ENCODE peak calls at places on chromosomes 13 and 19, in ten cellular contexts. One of them, this sample, is unnamed.
A peak's percentile ranks its signal among the peaks of the same experiment; 100 is the strongest.

GRCh38 chr19:32104465-32105235 is 240.8 kb upstream of the ZNF507 start:
- DNase-seq in stomach: no peak
- DNase-seq in Peyer's patch: no peak
- DNase-seq in uterus: peak; percentile 69
- DNase-seq in breast epithelium: no peak
- DNase-seq in adrenal gland: no peak
- DNase-seq in thyroid gland: no peak
- DNase-seq in transverse colon: peak; percentile 16
- DNase-seq in esophagus squamous epithelium: no peak
- DNase-seq in ovary: no peak
- DNase-seq in this sample: no peak

GRCh38 chr19:47479701-47480503 is 4.1 kb downstream of the KPTN start:
- DNase-seq in uterus: no peak
- DNase-seq in stomach: no peak
- DNase-seq in breast epithelium: no peak
- DNase-seq in transverse colon: no peak
- DNase-seq in thyroid gland: no peak
- DNase-seq in ovary: no peak
- DNase-seq in adrenal gland: no peak
- DNase-seq in Peyer's patch: no peak
- DNase-seq in esophagus squamous epithelium: no peak
- DNase-seq in this sample: no peak

GRCh38 chr19:38838208-38838985 is 6.8 kb upstream of the ECH1 start:
- DNase-seq in Peyer's patch: no peak
- DNase-seq in thyroid gland: no peak
- DNase-seq in stomach: peak; percentile 67
- DNase-seq in esophagus squamous epithelium: no peak
- DNase-seq in transverse colon: no peak
- DNase-seq in ovary: no peak
- DNase-seq in adrenal gland: no peak
- DNase-seq in uterus: no peak
- DNase-seq in breast epithelium: peak; percentile 70
- DNase-seq in this sample: peak; percentile 38

GRCh38 chr13:77019756-77020155 is 7.2 kb downstream of the FBXL3 start:
- DNase-seq in transverse colon: no peak
- DNase-seq in breast epithelium: no peak
- DNase-seq in thyroid gland: no peak
- DNase-seq in esophagus squamous epithelium: no peak
- DNase-seq in Peyer's patch: no peak
- DNase-seq in adrenal gland: no peak
- DNase-seq in uterus: no peak
- DNase-seq in stomach: no peak
- DNase-seq in ovary: no peak
- DNase-seq in this sample: no peak

GRCh38 chr19:13842294-13843103 is 34.4 kb upstream of the NANOS3 start:
- DNase-seq in adrenal gland: peak; percentile 84
- DNase-seq in stomach: peak; percentile 85
- DNase-seq in uterus: peak; percentile 91
- DNase-seq in Peyer's patch: peak; percentile 82
- DNase-seq in thyroid gland: peak; percentile 83
- DNase-seq in breast epithelium: peak; percentile 90
- DNase-seq in esophagus squamous epithelium: no peak
- DNase-seq in transverse colon: peak; percentile 88
- DNase-seq in ovary: peak; percentile 91
- DNase-seq in this sample: peak; percentile 87

GRCh38 chr13:80072231-80072630 is 268.7 kb downstream of the SPRY2 start:
- DNase-seq in uterus: no peak
- DNase-seq in stomach: no peak
- DNase-seq in Peyer's patch: no peak
- DNase-seq in ovary: no peak
- DNase-seq in esophagus squamous epithelium: no peak
- DNase-seq in adrenal gland: no peak
- DNase-seq in transverse colon: no peak
- DNase-seq in breast epithelium: no peak
- DNase-seq in thyroid gland: no peak
- DNase-seq in this sample: no peak

GRCh38 chr19:16394681-16395375 is 70.2 kb downstream of the KLF2 start:
- DNase-seq in stomach: no peak
- DNase-seq in adrenal gland: no peak
- DNase-seq in breast epithelium: no peak
- DNase-seq in transverse colon: no peak
- DNase-seq in Peyer's patch: no peak
- DNase-seq in ovary: no peak
- DNase-seq in esophagus squamous epithelium: no peak
- DNase-seq in thyroid gland: peak; percentile 75
- DNase-seq in uterus: no peak
- DNase-seq in this sample: no peak

GRCh38 chr19:48806518-48806817 is 4.4 kb downstream of the BCAT2 start:
- DNase-seq in transverse colon: no peak
- DNase-seq in uterus: peak; percentile 61
- DNase-seq in thyroid gland: no peak
- DNase-seq in Peyer's patch: no peak
- DNase-seq in breast epithelium: no peak
- DNase-seq in esophagus squamous epithelium: no peak
- DNase-seq in stomach: peak; percentile 42
- DNase-seq in ovary: peak; percentile 42
- DNase-seq in adrenal gland: peak; percentile 61
- DNase-seq in this sample: no peak

GRCh38 chr13:110359840-110360301 is 52.8 kb downstream of the COL4A2 start:
- DNase-seq in transverse colon: no peak
- DNase-seq in uterus: no peak
- DNase-seq in adrenal gland: no peak
- DNase-seq in thyroid gland: no peak
- DNase-seq in Peyer's patch: no peak
- DNase-seq in stomach: no peak
- DNase-seq in esophagus squamous epithelium: no peak
- DNase-seq in breast epithelium: no peak
- DNase-seq in ovary: no peak
- DNase-seq in this sample: no peak

GRCh38 chr13:70568571-70568970 is 460.3 kb upstream of the KLHL1 start:
- DNase-seq in breast epithelium: no peak
- DNase-seq in uterus: no peak
- DNase-seq in thyroid gland: no peak
- DNase-seq in esophagus squamous epithelium: no peak
- DNase-seq in Peyer's patch: no peak
- DNase-seq in stomach: no peak
- DNase-seq in transverse colon: no peak
- DNase-seq in adrenal gland: no peak
- DNase-seq in ovary: no peak
- DNase-seq in this sample: no peak

GRCh38 chr13:27359203-27359821 is 65.1 kb upstream of the GTF3A start:
- DNase-seq in adrenal gland: peak; percentile 78
- DNase-seq in Peyer's patch: peak; percentile 64
- DNase-seq in transverse colon: peak; percentile 79
- DNase-seq in breast epithelium: peak; percentile 30
- DNase-seq in uterus: peak; percentile 45
- DNase-seq in stomach: peak; percentile 71
- DNase-seq in esophagus squamous epithelium: no peak
- DNase-seq in thyroid gland: peak; percentile 53
- DNase-seq in ovary: peak; percentile 71
- DNase-seq in this sample: peak; percentile 64

GRCh38 chr13:74771964-74772363 is 637.8 kb upstream of the KLF12 start:
- DNase-seq in ovary: no peak
- DNase-seq in uterus: no peak
- DNase-seq in Peyer's patch: no peak
- DNase-seq in transverse colon: no peak
- DNase-seq in adrenal gland: no peak
- DNase-seq in thyroid gland: no peak
- DNase-seq in esophagus squamous epithelium: no peak
- DNase-seq in breast epithelium: no peak
- DNase-seq in stomach: no peak
- DNase-seq in this sample: no peak

GRCh38 chr13:57507752-57508463 is 123.6 kb upstream of the PCDH17 start:
- DNase-seq in Peyer's patch: no peak
- DNase-seq in adrenal gland: no peak
- DNase-seq in uterus: no peak
- DNase-seq in thyroid gland: no peak
- DNase-seq in stomach: no peak
- DNase-seq in esophagus squamous epithelium: no peak
- DNase-seq in breast epithelium: no peak
- DNase-seq in transverse colon: no peak
- DNase-seq in ovary: no peak
- DNase-seq in this sample: no peak

GRCh38 chr13:91127995-91128394 is 219.5 kb upstream of the MIR17HG start:
- DNase-seq in esophagus squamous epithelium: no peak
- DNase-seq in adrenal gland: no peak
- DNase-seq in breast epithelium: no peak
- DNase-seq in stomach: no peak
- DNase-seq in uterus: no peak
- DNase-seq in ovary: no peak
- DNase-seq in transverse colon: no peak
- DNase-seq in thyroid gland: no peak
- DNase-seq in Peyer's patch: no peak
- DNase-seq in this sample: no peak

GRCh38 chr13:34076943-34077703 is 259.2 kb downstream of the RFC3 start:
- DNase-seq in thyroid gland: no peak
- DNase-seq in esophagus squamous epithelium: no peak
- DNase-seq in stomach: no peak
- DNase-seq in uterus: no peak
- DNase-seq in ovary: no peak
- DNase-seq in breast epithelium: no peak
- DNase-seq in adrenal gland: peak; percentile 24
- DNase-seq in Peyer's patch: no peak
- DNase-seq in transverse colon: no peak
- DNase-seq in this sample: no peak

GRCh38 chr19:13149628-13150186 is 468 bp downstream of the STX10 start:
- DNase-seq in esophagus squamous epithelium: no peak
- DNase-seq in transverse colon: peak; percentile 68
- DNase-seq in stomach: peak; percentile 61
- DNase-seq in thyroid gland: peak; percentile 63
- DNase-seq in ovary: peak; percentile 73
- DNase-seq in uterus: peak; percentile 43
- DNase-seq in adrenal gland: peak; percentile 78
- DNase-seq in breast epithelium: peak; percentile 32
- DNase-seq in Peyer's patch: peak; percentile 57
- DNase-seq in this sample: peak; percentile 79

GRCh38 chr19:11330103-11330502 is 9.4 kb downstream of the RAB3D start:
- DNase-seq in uterus: no peak
- DNase-seq in breast epithelium: no peak
- DNase-seq in transverse colon: no peak
- DNase-seq in stomach: no peak
- DNase-seq in esophagus squamous epithelium: no peak
- DNase-seq in ovary: no peak
- DNase-seq in thyroid gland: no peak
- DNase-seq in adrenal gland: no peak
- DNase-seq in Peyer's patch: no peak
- DNase-seq in this sample: no peak
- H3K9me3 ChIP-seq in uterus: no peaks in the 10 kb centered on the region
- H3K9me3 ChIP-seq in breast epithelium: no peaks in the 10 kb centered on the region
- H3K9me3 ChIP-seq in transverse colon: no peaks in the 10 kb centered on the region
- H3K9me3 ChIP-seq in stomach: no peaks in the 10 kb centered on the region
- H3K9me3 ChIP-seq in esophagus squamous epithelium: no peaks in the 10 kb centered on the region
- H3K9me3 ChIP-seq in ovary: no peaks in the 10 kb centered on the region
- H3K9me3 ChIP-seq in thyroid gland: no peaks in the 10 kb centered on the region
- H3K9me3 ChIP-seq in adrenal gland: no peaks in the 10 kb centered on the region
- H3K9me3 ChIP-seq in Peyer's patch: no peaks in the 10 kb centered on the region
- H3K9me3 ChIP-seq in this sample: no peaks in the 10 kb centered on the region

GRCh38 chr19:15249560-15249874 is 17.3 kb upstream of the EPHX3 start:
- DNase-seq in ovary: no peak
- DNase-seq in Peyer's patch: no peak
- DNase-seq in uterus: no peak
- DNase-seq in thyroid gland: no peak
- DNase-seq in breast epithelium: no peak
- DNase-seq in adrenal gland: no peak
- DNase-seq in transverse colon: no peak
- DNase-seq in esophagus squamous epithelium: no peak
- DNase-seq in stomach: no peak
- DNase-seq in this sample: no peak
- H3K4me1 ChIP-seq in ovary: peaks cover 49% of the 10 kb centered on the region
- H3K4me1 ChIP-seq in Peyer's patch: peaks cover 5% of the 10 kb centered on the region
- H3K4me1 ChIP-seq in uterus: peaks cover 36% of the 10 kb centered on the region
- H3K4me1 ChIP-seq in thyroid gland: peaks cover 4% of the 10 kb centered on the region
- H3K4me1 ChIP-seq in breast epithelium: peaks cover 36% of the 10 kb centered on the region
- H3K4me1 ChIP-seq in adrenal gland: peaks cover 42% of the 10 kb centered on the region
- H3K4me1 ChIP-seq in transverse colon: peaks cover 50% of the 10 kb centered on the region
- H3K4me1 ChIP-seq in esophagus squamous epithelium: peaks cover 38% of the 10 kb centered on the region
- H3K4me1 ChIP-seq in stomach: peaks cover 70% of the 10 kb centered on the region
- H3K4me1 ChIP-seq in this sample: peaks cover 34% of the 10 kb centered on the region

DNA sequence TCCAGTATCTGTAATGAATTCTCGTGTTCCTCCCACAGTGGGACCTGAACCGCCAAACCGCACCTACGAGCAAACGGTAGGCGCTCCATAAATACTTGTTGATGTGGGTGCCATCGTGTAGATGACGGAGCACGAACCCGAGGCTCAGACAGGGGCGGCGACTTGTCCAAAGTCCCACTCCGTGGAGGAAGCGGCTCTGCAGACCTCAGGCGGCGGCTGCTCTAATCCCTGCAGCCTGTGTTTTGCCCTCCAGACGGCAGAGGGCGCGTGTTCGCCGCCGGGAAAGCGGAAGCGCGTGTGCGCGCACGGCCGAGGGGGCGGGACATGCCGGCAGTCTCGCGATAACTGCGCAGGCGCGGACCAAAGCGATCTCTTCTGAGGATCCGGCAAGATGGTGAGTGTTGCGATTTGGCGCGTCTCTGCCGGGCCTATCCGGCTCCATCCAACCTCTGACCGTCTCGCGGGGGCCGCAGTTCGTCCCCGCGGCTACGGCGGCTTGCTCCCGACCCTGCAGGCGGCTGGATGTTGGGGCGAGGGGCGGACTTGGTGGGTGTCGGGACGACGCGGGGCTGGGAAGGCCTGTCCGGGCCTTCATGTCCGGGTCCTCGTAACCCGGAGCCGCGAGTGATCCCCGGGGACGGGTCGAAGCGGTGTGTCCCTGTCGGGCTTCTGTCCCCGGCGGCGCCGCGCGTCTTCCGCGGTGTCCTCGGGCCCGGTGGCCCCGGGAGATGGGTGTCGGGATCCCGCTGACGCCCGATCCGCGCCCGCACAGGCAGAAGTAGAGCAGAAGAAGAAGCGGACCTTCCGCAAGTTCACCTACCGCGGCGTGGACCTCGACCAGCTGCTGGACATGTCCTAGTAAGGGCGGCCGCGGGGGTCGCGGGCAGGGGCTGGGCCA is at the start of gene RPS15:
- DNase-seq in breast epithelium: peak; percentile 90
- DNase-seq in Peyer's patch: peak; percentile 89
- DNase-seq in transverse colon: peak; percentile 97
- DNase-seq in esophagus squamous epithelium: peak; percentile 49
- DNase-seq in stomach: peak; percentile 96
- DNase-seq in adrenal gland: peak; percentile 96
- DNase-seq in uterus: peak; percentile 93
- DNase-seq in thyroid gland: peak; percentile 94
- DNase-seq in ovary: peak; percentile 97
- DNase-seq in this sample: peak; percentile 97
- TF ChIP-seq POLR2A in breast epithelium: peak; percentile 86
- TF ChIP-seq POLR2A in Peyer's patch: peak; percentile 86
- TF ChIP-seq POLR2A in transverse colon: peak; percentile 92
- TF ChIP-seq POLR2A in esophagus squamous epithelium: peak; percentile 94
- TF ChIP-seq POLR2A in stomach: peak; percentile 82
- TF ChIP-seq POLR2A in adrenal gland: peak; percentile 93
- TF ChIP-seq POLR2A in uterus: peak; percentile 85
- TF ChIP-seq POLR2A in thyroid gland: peak; percentile 92
- TF ChIP-seq POLR2A in ovary: peak; percentile 94
- TF ChIP-seq POLR2A in this sample: peak; percentile 86

DNA sequence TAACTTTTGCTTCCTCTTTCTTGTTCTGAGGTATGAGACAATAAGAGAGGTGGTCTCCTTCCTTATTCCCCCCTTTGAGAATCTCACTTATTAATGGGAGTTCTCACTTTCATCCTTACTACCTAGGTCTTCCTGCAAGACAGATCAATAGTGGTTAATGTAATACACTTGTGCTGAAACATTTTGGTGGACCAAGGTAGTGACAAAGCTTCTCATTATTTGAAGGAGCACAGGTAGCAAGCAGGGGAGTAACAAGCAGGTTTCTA is 17.9 kb downstream of the ZNF700 start:
- DNase-seq in thyroid gland: no peak
- DNase-seq in Peyer's patch: no peak
- DNase-seq in breast epithelium: no peak
- DNase-seq in transverse colon: no peak
- DNase-seq in ovary: no peak
- DNase-seq in uterus: no peak
- DNase-seq in adrenal gland: no peak
- DNase-seq in stomach: no peak
- DNase-seq in esophagus squamous epithelium: no peak
- DNase-seq in this sample: no peak
- H3K9me3 ChIP-seq in thyroid gland: no peaks in the 10 kb centered on the region
- H3K9me3 ChIP-seq in Peyer's patch: peaks cover 10% of the 10 kb centered on the region
- H3K9me3 ChIP-seq in breast epithelium: peaks cover 92% of the 10 kb centered on the region
- H3K9me3 ChIP-seq in transverse colon: peaks cover 84% of the 10 kb centered on the region
- H3K9me3 ChIP-seq in ovary: peaks cover 65% of the 10 kb centered on the region
- H3K9me3 ChIP-seq in uterus: peaks cover 84% of the 10 kb centered on the region
- H3K9me3 ChIP-seq in adrenal gland: peaks cover 72% of the 10 kb centered on the region
- H3K9me3 ChIP-seq in stomach: peaks cover 94% of the 10 kb centered on the region
- H3K9me3 ChIP-seq in esophagus squamous epithelium: peaks cover 86% of the 10 kb centered on the region
- H3K9me3 ChIP-seq in this sample: peaks cover 5% of the 10 kb centered on the region